ENCODE peak calls at places on chromosomes 11 and 22, in ten cellular contexts. Z, I, L, V, X, M, D, C, W and Q are unnamed samples.

GRCh38 chr11:111520565-111520964 is 6.0 kb downstream of the HOATZ start:
- DNase-seq in Z (peak; percentile 65), I (no peak), L (no peak), V (no peak), X (no peak), M (no peak), D (no peak), C (no peak), W (no peak), Q (no peak)

GRCh38 chr11:12430912-12431311 is 53.5 kb downstream of the PARVA start:
- DNase-seq in Z (peak; percentile 91), I (peak; percentile 95), L (peak; percentile 55), V (no peak), X (no peak), M (no peak), D (peak; percentile 64), C (peak; percentile 90), W (peak; percentile 13), Q (no peak)

GRCh38 chr11:14045417-14045816 is 82.9 kb downstream of the SPON1 start:
- DNase-seq in Z (no peak), I (no peak), L (no peak), V (no peak), X (no peak), M (no peak), D (no peak), C (no peak), W (no peak), Q (no peak)

GRCh38 chr11:58923300-58923788 is 15.9 kb upstream of the GLYATL1 start:
- DNase-seq in Z (peak; percentile 46), I (no peak), L (no peak), V (no peak), X (peak; percentile 52), M (peak; percentile 70), D (peak; percentile 60), C (peak; percentile 86), W (no peak), Q (no peak)

GRCh38 chr22:40345801-40346177 is 511 bp upstream of the ADSL start:
- DNase-seq in Z (no peak), I (no peak), L (peak; percentile 49), V (peak; percentile 79), X (peak; percentile 47), M (peak; percentile 53), D (peak; percentile 62), C (peak; percentile 30), W (no peak), Q (peak; percentile 81)

GRCh38 chr22:39725351-39726035 is 154.9 kb downstream of the CACNA1I start:
- DNase-seq in Z (no peak), I (no peak), L (no peak), V (no peak), X (peak; percentile 35), M (no peak), D (no peak), C (no peak), W (no peak), Q (no peak)

GRCh38 chr11:86244063-86244521 is 461 bp upstream of the EED start:
- DNase-seq in Z (peak; percentile 84), I (peak; percentile 90), L (peak; percentile 89), V (peak; percentile 93), X (peak; percentile 92), M (peak; percentile 94), D (peak; percentile 95), C (peak; percentile 82), W (peak; percentile 93), Q (peak; percentile 87)

GRCh38 chr11:34653851-34654490 is 33.1 kb downstream of the EHF start:
- DNase-seq in Z (peak; percentile 99), I (no peak), L (peak; percentile 82), V (peak; percentile 89), X (no peak), M (peak; percentile 11), D (peak; percentile 84), C (peak; percentile 98), W (peak; percentile 82), Q (no peak)

GRCh38 chr11:131281316-131281715 is 89.1 kb upstream of the NTM start:
- DNase-seq in Z (no peak), I (no peak), L (no peak), V (no peak), X (peak; percentile 36), M (no peak), D (no peak), C (no peak), W (no peak), Q (no peak)

GRCh38 chr11:61783717-61784505 is 8.5 kb downstream of the TMEM258 start:
- DNase-seq in Z (peak; percentile 71), I (no peak), L (no peak), V (peak; percentile 49), X (no peak), M (no peak), D (no peak), C (no peak), W (no peak), Q (no peak)

GRCh38 chr11:78138694-78139421 is 568 bp downstream of the ALG8 start:
- DNase-seq in Z (peak; percentile 31), I (no peak), L (peak; percentile 31), V (no peak), X (no peak), M (peak; percentile 12), D (peak; percentile 34), C (peak; percentile 57), W (peak; percentile 31), Q (peak; percentile 39)

GRCh38 chr11:103652013-103652412 is 384.4 kb upstream of the DDI1 start:
- DNase-seq in Z (peak; percentile 20), I (no peak), L (no peak), V (no peak), X (no peak), M (no peak), D (no peak), C (peak; percentile 66), W (no peak), Q (no peak)

GRCh38 chr11:126722006-126722736 is 278.4 kb downstream of the KIRREL3 start:
- DNase-seq in Z (peak; percentile 27), I (no peak), L (no peak), V (no peak), X (no peak), M (no peak), D (no peak), C (no peak), W (no peak), Q (no peak)

GRCh38 chr11:95503047-95503446 is 272.0 kb upstream of the SESN3 start:
- DNase-seq in Z (peak; percentile 10), I (no peak), L (no peak), V (no peak), X (no peak), M (no peak), D (no peak), C (no peak), W (no peak), Q (no peak)

GRCh38 chr22:48476599-48476998 is 1351.1 kb downstream of the BRD1 start:
- DNase-seq in Z (no peak), I (no peak), L (no peak), V (no peak), X (no peak), M (no peak), D (no peak), C (no peak), W (no peak), Q (no peak)
- H3K9me3 ChIP-seq in Z (peaks cover 21% of the 10 kb centered on the region), I (no peaks in the 10 kb centered on the region), L (no peaks in the 10 kb centered on the region), V (no peaks in the 10 kb centered on the region), X (no peaks in the 10 kb centered on the region), M (no peaks in the 10 kb centered on the region), D (no peaks in the 10 kb centered on the region), C (peaks cover 39% of the 10 kb centered on the region), W (no peaks in the 10 kb centered on the region), Q (no peaks in the 10 kb centered on the region)

DNA sequence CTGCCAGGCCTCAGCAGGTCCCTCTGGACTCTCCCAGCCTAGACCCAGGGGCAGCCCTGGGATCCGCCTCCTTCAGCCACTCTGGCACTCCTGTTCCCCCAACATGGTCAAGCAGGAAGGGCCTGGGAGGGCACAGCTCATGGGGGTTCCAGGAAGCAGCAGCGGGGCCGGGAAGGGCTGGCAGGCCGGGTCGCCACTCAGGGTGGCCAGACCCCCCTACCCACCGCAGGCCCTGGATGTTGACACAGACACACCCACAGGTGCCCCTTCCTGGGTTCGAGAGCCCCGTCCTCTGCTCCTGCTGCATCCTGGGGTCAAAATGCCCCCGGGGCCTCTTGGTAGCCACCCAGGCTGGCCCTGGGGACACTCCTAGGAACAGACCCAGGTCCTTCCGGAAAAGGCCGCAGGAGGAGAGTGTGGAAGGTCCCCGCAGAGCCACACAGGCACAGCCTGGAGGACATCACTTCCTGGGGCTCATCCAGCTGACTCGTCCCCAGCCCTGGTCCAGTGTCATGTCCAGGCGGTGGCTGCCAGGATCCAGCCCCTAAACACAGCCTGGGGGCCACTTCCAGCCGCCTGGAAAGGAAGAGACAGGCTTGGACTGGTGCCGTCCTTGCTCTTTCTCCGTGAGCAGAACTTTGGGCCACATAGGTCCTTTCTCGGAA is 6.8 kb upstream of the PIM3 start:
- DNase-seq in Z (no peak), I (no peak), L (no peak), V (peak; percentile 92), X (no peak), M (no peak), D (no peak), C (no peak), W (no peak), Q (no peak)
- TF ChIP-seq CTCF in Z (no peak), I (no peak), L (no peak), V (no peak), X (no peak), M (no peak), D (no peak), C (no peak), W (no peak), Q (no peak)

DNA sequence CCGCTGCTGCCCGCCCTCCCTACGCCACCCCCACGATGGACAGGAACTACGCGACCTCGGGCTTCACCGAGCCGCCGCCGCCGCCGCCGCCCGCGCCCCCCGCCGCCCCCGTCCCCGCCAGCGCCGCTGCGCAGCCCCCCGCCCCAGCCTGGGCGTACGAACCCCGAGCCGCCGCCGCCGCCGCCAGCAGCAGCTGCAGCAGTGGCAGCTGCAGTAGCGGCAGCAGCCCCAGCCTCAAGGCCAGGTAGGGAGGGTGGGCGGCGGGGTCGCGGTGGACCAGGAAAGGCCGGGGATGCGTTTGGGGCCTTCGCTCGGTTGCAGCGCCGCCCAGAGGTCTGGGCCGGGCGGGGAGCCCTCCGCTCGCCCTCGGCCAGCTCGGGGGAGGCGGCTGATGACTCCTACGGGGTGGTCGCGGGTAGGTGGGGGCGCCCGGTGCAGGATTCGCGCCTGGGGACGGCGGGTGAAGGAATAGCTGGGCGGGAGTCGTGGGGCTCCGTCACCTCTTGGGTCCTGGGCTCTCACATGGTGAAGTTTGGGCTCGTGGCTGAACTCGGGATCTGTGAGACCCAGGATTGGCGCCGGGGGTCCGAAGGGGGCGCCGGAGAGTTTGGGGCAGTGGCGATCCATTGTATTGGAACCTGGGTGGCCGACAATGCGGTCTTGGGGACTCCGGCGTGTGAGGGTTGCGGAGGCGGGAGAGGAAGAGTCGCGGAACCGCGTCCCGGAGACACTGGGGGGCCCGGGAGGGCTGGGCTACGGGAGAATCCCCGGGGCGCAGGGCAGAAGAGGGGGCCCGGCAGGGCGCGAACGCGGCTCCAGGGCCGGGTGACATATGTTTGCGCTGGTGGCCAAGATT is 708 bp downstream of the QSER1 start:
- DNase-seq in Z (peak; percentile 26), I (peak; percentile 77), L (peak; percentile 78), V (peak; percentile 86), X (peak; percentile 82), M (peak; percentile 92), D (peak; percentile 86), C (peak; percentile 27), W (peak; percentile 43), Q (peak; percentile 72)
- H3K4me3 ChIP-seq in Z (peak overlapping the region; percentile 79), I (peak overlapping the region; percentile 85), L (peak overlapping the region; percentile 90), V (peak overlapping the region; percentile 58), X (peak overlapping the region; percentile 68), M (peak overlapping the region; percentile 97), D (peak overlapping the region; percentile 100), C (peak overlapping the region; percentile 85), W (peak overlapping the region; percentile 87), Q (peak overlapping the region; percentile 88)

DNA sequence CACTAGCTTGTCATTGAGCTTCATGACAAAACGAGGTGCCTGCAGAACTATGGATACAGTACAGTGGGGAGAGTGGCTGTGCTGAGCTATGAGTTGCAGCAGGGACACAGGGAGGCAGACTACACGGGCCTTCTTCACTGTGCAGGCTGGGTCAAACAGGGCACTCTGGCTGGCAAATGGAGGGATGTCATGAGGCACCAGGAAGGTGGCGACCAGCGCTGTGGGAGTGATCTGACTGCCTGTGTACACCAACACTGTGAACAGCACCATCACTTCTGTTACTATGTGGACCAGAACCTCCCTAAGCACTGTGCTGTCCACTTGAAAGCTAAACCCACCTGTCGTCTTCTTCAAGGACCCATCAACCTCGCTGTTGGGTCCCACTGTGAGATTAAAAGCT is 3.1 kb downstream of the PKDREJ start:
- DNase-seq in Z (no peak), I (no peak), L (no peak), V (no peak), X (no peak), M (no peak), D (no peak), C (no peak), W (no peak), Q (no peak)
- H3K9me3 ChIP-seq in Z (peaks cover 23% of the 10 kb centered on the region), I (no peaks in the 10 kb centered on the region), L (no peaks in the 10 kb centered on the region), V (no peaks in the 10 kb centered on the region), X (no peaks in the 10 kb centered on the region), M (peaks cover 4% of the 10 kb centered on the region), D (no peaks in the 10 kb centered on the region), C (peaks cover 6% of the 10 kb centered on the region), W (peaks cover 2% of the 10 kb centered on the region), Q (no peaks in the 10 kb centered on the region)